ENCODE peak calls at places on chromosomes 11 and 22, in ten cellular contexts. W is heart right ventricle; X is left ventricle myocardium inferior; V is AG04450; O is omental fat pad; F is coronary artery; G is CD8-positive, alpha-beta T cell; S is astrocyte of the cerebellum; U is ovary; R is tibial artery. I is an unnamed sample.

GRCh38 chr11:114129699-114130659 is 70.5 kb downstream of the ZBTB16 start:
- DNase-seq in O (no peak), F (no peak), V (no peak), W (no peak), G (no peak), R (peak), U (no peak), S (no peak), X (no peak), I (no peak)

GRCh38 chr11:7612661-7613393 is 60.5 kb downstream of the CYB5R2 start:
- DNase-seq in S (no peak), W (no peak), X (no peak), V (no peak), O (no peak), R (no peak), F (no peak), U (no peak), G (no peak), I (no peak)

GRCh38 chr11:34964610-34965331 is 48.4 kb downstream of the PDHX start:
- DNase-seq in X (no peak), R (no peak), S (no peak), W (no peak), U (no peak), V (no peak), G (no peak), F (no peak), O (no peak), I (no peak)

GRCh38 chr22:43941449-43941848 is 13.8 kb upstream of the SAMM50 start:
- DNase-seq in R (no peak), F (no peak), X (no peak), W (no peak), O (no peak), V (no peak), G (no peak), U (no peak), S (no peak), I (no peak)

GRCh38 chr22:50525991-50526848 is 822 bp upstream of the SCO2 start:
- DNase-seq in S (peak), U (peak), F (peak), O (no peak), W (peak), G (peak), X (peak), V (no peak), R (peak), I (no peak)

GRCh38 chr22:41746563-41747400 is 47.5 kb downstream of the MEI1 start:
- DNase-seq in U (peak), G (peak), X (peak), V (peak), F (no peak), S (peak), R (peak), W (peak), O (peak), I (peak)

GRCh38 chr11:10490398-10491232 is 35.6 kb downstream of the AMPD3 start:
- DNase-seq in U (peak), W (peak), G (no peak), O (peak), R (peak), F (peak), S (peak), V (peak), X (peak), I (peak)

GRCh38 chr11:72141066-72141465 is 5.5 kb downstream of the FOLR3 start:
- DNase-seq in F (no peak), R (no peak), S (peak), U (no peak), W (no peak), X (no peak), G (no peak), O (no peak), V (peak), I (peak)

GRCh38 chr22:23450434-23450795 is 129.7 kb downstream of the IGLL1 start:
- DNase-seq in X (no peak), U (no peak), S (no peak), O (no peak), F (no peak), V (no peak), R (no peak), W (no peak), G (no peak), I (no peak)

GRCh38 chr11:945986-946385 is 20.3 kb downstream of the AP2A2 start:
- DNase-seq in F (no peak), W (no peak), O (no peak), X (no peak), R (no peak), G (no peak), V (no peak), U (no peak), S (no peak), I (no peak)

GRCh38 chr11:85628771-85629341 is 463 bp downstream of the TMEM126B start:
- DNase-seq in X (no peak), U (no peak), W (no peak), O (no peak), G (no peak), S (no peak), F (no peak), R (no peak), V (no peak), I (no peak)

GRCh38 chr11:12859872-12860657 is 149.1 kb upstream of the RASSF10 start:
- DNase-seq in U (no peak), F (no peak), W (no peak), O (no peak), G (no peak), V (no peak), R (no peak), S (no peak), X (no peak), I (no peak)

GRCh38 chr11:6526411-6527135 is 29.5 kb downstream of the DNHD1 start:
- DNase-seq in U (no peak), S (no peak), G (no peak), V (no peak), F (no peak), O (no peak), X (no peak), R (no peak), W (no peak), I (no peak)

GRCh38 chr11:93359396-93359795 is 28.9 kb downstream of the DEUP1 start:
- DNase-seq in S (no peak), V (no peak), O (no peak), R (no peak), W (no peak), G (no peak), X (no peak), F (no peak), U (no peak), I (no peak)

GRCh38 chr11:120801801-120802689 is 221.9 kb upstream of the TBCEL start:
- DNase-seq in V (peak), O (peak), W (peak), S (peak), G (peak), R (peak), U (peak), F (no peak), X (peak), I (no peak)

GRCh38 chr22:36546092-36546804 is 17.3 kb upstream of the EIF3D start:
- DNase-seq in U (no peak), F (no peak), O (no peak), V (no peak), G (no peak), S (peak), X (peak), R (peak), W (no peak), I (no peak)

GRCh38 chr22:38397189-38398097 is 57.6 kb downstream of the KCNJ4 start:
- DNase-seq in F (no peak), R (peak), U (peak), O (no peak), S (no peak), G (no peak), V (no peak), X (peak), W (peak), I (no peak)

GRCh38 chr11:12083380-12083779 is 27.0 kb upstream of the MICAL2 start:
- DNase-seq in U (no peak), F (no peak), X (no peak), W (no peak), V (no peak), O (no peak), R (no peak), S (no peak), G (no peak), I (no peak)

GRCh38 chr22:37431811-37432707 is 4.8 kb upstream of the ELFN2 start:
- DNase-seq in U (no peak), O (no peak), X (no peak), V (peak), S (peak), F (no peak), W (no peak), G (no peak), R (no peak), I (peak)

GRCh38 chr11:7415537-7415817 is 69.8 kb upstream of the OLFML1 start:
- DNase-seq in X (no peak), G (no peak), V (no peak), R (no peak), W (no peak), U (no peak), O (no peak), S (no peak), F (no peak), I (no peak)

GRCh38 chr11:12090061-12090572 is 20.3 kb upstream of the MICAL2 start:
- DNase-seq in R (peak), S (no peak), F (no peak), O (no peak), U (no peak), X (no peak), W (no peak), G (no peak), V (no peak), I (no peak)

GRCh38 chr22:42811510-42811909 is 45.6 kb downstream of the ARFGAP3 start:
- DNase-seq in G (no peak), X (no peak), V (no peak), S (no peak), U (no peak), F (no peak), O (no peak), R (no peak), W (no peak), I (no peak)

GRCh38 chr11:119175493-119176077 is 7.1 kb downstream of the NLRX1 start:
- DNase-seq in V (no peak), G (no peak), W (no peak), X (no peak), O (no peak), U (no peak), R (no peak), F (no peak), S (no peak), I (no peak)

GRCh38 chr11:34181856-34182405 is 76.5 kb downstream of the NAT10 start:
- DNase-seq in R (no peak), U (no peak), O (no peak), F (no peak), S (no peak), X (no peak), G (no peak), V (no peak), W (no peak), I (no peak)

GRCh38 chr22:44395116-44396005 is 82.6 kb upstream of the SHISAL1 start:
- DNase-seq in O (peak), R (peak), G (no peak), S (no peak), U (peak), F (peak), V (no peak), W (peak), X (peak), I (no peak)

GRCh38 chr11:120931057-120931779 is 92.7 kb upstream of the TBCEL start:
- DNase-seq in F (no peak), U (no peak), X (no peak), S (no peak), G (no peak), O (no peak), R (no peak), W (no peak), V (no peak), I (no peak)

GRCh38 chr22:28243539-28243938 is 324.5 kb upstream of the PITPNB start:
- DNase-seq in W (no peak), G (no peak), V (no peak), O (no peak), U (no peak), S (peak), F (no peak), X (no peak), R (no peak), I (no peak)

GRCh38 chr11:68987211-68987610 is 6.4 kb upstream of the MRGPRD start:
- DNase-seq in W (no peak), F (no peak), R (no peak), O (no peak), G (no peak), X (no peak), U (no peak), V (no peak), S (no peak), I (no peak)

GRCh38 chr11:100753144-100753543 is 66.1 kb downstream of the ARHGAP42 start:
- DNase-seq in V (no peak), R (no peak), W (no peak), G (no peak), F (no peak), U (no peak), O (no peak), S (no peak), X (no peak), I (no peak)
- TF ChIP-seq CTCF in V (no peak), R (no peak), W (no peak), G (no peak), F (no peak), U (no peak), O (no peak), S (no peak), X (no peak), I (no peak)

DNA sequence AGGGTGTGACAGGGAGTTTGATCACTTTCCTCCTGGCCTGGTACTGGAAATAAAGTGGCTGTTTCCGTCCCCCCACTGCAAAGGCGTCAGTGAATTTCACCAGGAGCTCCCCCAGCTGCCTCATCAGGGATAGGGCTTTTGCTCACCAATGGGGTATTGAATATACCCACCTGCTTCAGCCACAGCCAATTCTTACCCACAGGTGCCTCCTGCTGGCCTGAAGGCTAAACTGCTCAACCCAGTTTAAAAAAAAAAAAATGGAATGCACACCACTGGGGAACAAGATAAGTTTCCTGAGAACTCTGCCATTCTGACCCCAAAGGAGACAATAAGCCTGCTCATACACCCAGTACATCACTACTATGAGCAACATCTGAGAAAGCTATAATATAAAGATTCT is 65.3 kb upstream of the MS4A8 start:
- DNase-seq in R (no peak), W (no peak), S (no peak), F (no peak), U (no peak), G (no peak), O (no peak), V (no peak), X (no peak), I (no peak)
- TF ChIP-seq CTCF in R (no peak), W (no peak), S (no peak), F (no peak), U (no peak), G (no peak), O (no peak), V (no peak), X (no peak), I (peak)

GRCh38 chr11:61769169-61769920 is 16.9 kb downstream of the MYRF start:
- DNase-seq in W (no peak), G (no peak), S (no peak), O (no peak), R (no peak), V (peak), X (no peak), U (no peak), F (no peak), I (no peak)
- TF ChIP-seq CTCF in W (no peak), G (no peak), S (peak), O (no peak), R (no peak), V (peak), X (no peak), U (peak), F (no peak), I (no peak)

DNA sequence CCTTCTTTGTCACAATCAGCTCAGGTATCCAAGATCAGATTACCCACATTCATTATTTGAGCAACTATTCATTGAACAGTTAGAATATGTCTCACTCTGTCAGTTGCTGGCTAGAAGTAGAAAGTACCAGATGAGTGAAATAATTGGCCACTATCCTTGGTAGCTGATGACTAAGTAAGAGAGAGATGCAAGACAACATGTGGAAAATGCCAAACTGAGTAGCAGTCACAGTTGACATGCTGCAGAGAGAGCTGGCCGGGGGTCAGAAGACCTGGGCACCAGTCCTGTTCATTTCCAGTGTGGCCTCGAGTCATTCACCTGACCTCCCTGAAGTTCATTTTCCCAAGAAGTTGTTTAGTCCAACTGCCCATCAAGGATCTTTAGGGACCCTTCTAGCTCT is 22.5 kb upstream of the SMIM35 start:
- DNase-seq in W (peak), S (no peak), X (peak), V (no peak), G (no peak), U (no peak), F (no peak), O (no peak), R (no peak), I (peak)
- TF ChIP-seq CTCF in W (no peak), S (no peak), X (no peak), V (no peak), G (no peak), U (no peak), F (no peak), O (no peak), R (no peak), I (no peak)

DNA sequence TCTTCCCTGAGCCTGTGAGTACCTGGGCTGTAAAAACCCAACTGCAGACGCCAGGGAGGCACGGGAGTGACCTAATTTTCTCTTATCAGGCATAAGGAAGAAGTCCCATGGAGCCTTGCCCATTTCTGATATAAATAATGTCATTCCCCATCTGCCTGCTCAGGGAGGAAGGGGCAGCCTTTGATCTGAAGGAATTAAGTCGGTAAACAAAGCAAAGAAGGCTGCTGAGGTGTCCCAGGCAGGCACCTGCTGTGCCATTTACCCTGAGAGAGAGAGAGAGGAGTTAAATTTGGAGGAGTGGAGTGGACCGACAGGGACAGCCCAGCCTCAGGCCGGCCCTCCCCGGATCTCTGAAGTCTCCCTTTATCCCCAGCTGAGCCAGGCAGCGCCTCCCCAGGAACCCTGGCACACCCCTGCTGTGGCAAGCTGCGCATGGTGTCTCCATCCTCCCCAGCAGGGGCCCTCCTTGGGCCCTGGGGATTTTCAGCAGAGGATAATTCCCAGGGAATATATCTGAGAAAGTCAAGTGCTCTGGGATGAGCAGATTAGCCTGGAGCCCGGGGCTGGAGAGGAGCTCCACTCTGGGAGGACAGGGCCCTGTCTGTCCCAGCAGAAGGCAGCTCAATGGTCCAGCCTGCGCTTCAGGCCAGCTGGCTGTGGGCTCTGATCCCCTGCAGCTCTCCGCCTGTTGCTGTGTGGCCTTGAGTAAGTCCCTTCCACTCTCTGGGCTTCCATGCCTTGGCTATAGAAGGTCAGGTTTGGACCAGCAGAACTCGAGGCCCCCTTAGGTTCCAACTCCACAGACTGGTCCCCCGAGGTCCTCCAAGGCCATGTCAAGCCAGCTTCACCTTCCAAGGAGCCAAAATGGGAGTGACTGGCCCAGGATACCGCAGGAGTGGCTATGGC is 17.5 kb upstream of the CABP7 start:
- DNase-seq in F (no peak), V (no peak), X (no peak), S (no peak), U (no peak), G (no peak), O (no peak), R (no peak), W (no peak), I (no peak)
- TF ChIP-seq CTCF in F (no peak), V (no peak), X (no peak), S (peak), U (no peak), G (no peak), O (no peak), R (no peak), W (no peak), I (peak)

GRCh38 chr11:106076421-106076922 is 675 bp downstream of the KBTBD3 start:
- DNase-seq in W (no peak), R (no peak), F (no peak), G (peak), O (no peak), X (no peak), V (no peak), S (no peak), U (peak), I (no peak)

GRCh38 chr11:106072804-106073203 is 4.3 kb downstream of the KBTBD3 start:
- DNase-seq in W (no peak), F (no peak), O (no peak), S (no peak), R (no peak), G (no peak), V (no peak), X (no peak), U (no peak), I (no peak)

GRCh38 chr11:106077609-106078517 is at the start of gene AASDHPPT:
- DNase-seq in W (no peak), R (no peak), U (peak), G (no peak), O (no peak), X (no peak), F (no peak), V (no peak), S (no peak), I (no peak)

GRCh38 chr11:106082096-106082495 is 4.6 kb downstream of the AASDHPPT start:
- DNase-seq in O (no peak), S (no peak), W (no peak), X (no peak), R (no peak), V (no peak), F (no peak), G (no peak), U (no peak), I (peak)

GRCh38 chr11:106076923-106077608 is at the start of gene KBTBD3:
- DNase-seq in G (peak), U (peak), X (peak), S (peak), R (peak), W (peak), O (peak), F (peak), V (peak), I (peak)
- TF ChIP-seq CTCF in G (peak), U (peak), X (peak), S (peak), R (peak), W (peak), O (no peak), F (no peak), V (peak), I (peak)

DNA sequence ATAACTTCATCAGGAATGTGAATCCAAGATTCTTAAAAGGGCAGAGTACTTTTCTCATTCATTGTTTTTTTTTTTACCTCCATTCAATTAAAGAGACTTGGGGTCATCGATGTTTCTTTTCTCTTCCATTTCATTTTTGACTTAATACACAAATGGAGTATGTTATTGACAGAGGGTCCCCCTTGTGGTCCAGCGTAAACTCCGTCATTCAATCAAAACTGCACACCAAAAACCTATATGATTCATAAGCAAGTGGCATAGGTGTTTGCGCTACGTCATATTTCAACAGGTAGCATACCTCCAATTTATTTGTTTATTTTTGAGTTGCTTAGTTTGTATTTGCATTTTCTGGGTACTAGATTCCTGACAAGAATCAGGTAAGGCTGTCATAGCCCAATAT is 12.7 kb upstream of the FOLH1 start:
- DNase-seq in S (no peak), G (no peak), V (no peak), O (no peak), W (no peak), X (no peak), F (no peak), R (no peak), U (no peak), I (no peak)
- TF ChIP-seq CTCF in S (no peak), G (no peak), V (no peak), O (no peak), W (no peak), X (no peak), F (no peak), R (no peak), U (no peak), I (no peak)

GRCh38 chr22:25940479-25940878 is 198.5 kb downstream of the MYO18B start:
- DNase-seq in S (no peak), O (no peak), G (no peak), X (no peak), U (no peak), R (no peak), V (no peak), F (no peak), W (no peak), I (no peak)
- TF ChIP-seq CTCF in S (no peak), O (no peak), G (no peak), X (no peak), U (no peak), R (no peak), V (no peak), F (no peak), W (no peak), I (no peak)

I was measured in epithelial cell of proximal tubule.